ENCODE peak calls at places on chromosomes 3 and 15, in eight cellular contexts. One of them, this sample, is unnamed. For H3K4me1, the result is how much of the 10 kb centered on the place peaks cover.

GRCh38 chr3:44114142-44114541 is 127.5 kb upstream of the TOPAZ1 start:
- DNase-seq in Peyer's patch: peak
- DNase-seq in cardiac muscle cell: peak
- DNase-seq in uterus: no peak
- DNase-seq in astrocyte: no peak
- DNase-seq in heart left ventricle: peak
- DNase-seq in PC-3: peak
- DNase-seq in transverse colon: peak
- DNase-seq in this sample: no peak

GRCh38 chr3:178063475-178063874 is 472.8 kb upstream of the KCNMB2 start:
- DNase-seq in Peyer's patch: no peak
- DNase-seq in cardiac muscle cell: peak
- DNase-seq in uterus: no peak
- DNase-seq in astrocyte: no peak
- DNase-seq in heart left ventricle: no peak
- DNase-seq in PC-3: peak
- DNase-seq in transverse colon: no peak
- DNase-seq in this sample: no peak

GRCh38 chr3:152556731-152557254 is 278.1 kb upstream of the P2RY1 start:
- DNase-seq in Peyer's patch: no peak
- DNase-seq in cardiac muscle cell: peak
- DNase-seq in uterus: no peak
- DNase-seq in astrocyte: peak
- DNase-seq in heart left ventricle: peak
- DNase-seq in PC-3: peak
- DNase-seq in transverse colon: no peak
- DNase-seq in this sample: no peak

GRCh38 chr15:31477851-31478250 is 151.2 kb downstream of the KLF13 start:
- DNase-seq in Peyer's patch: peak
- DNase-seq in cardiac muscle cell: no peak
- DNase-seq in uterus: no peak
- DNase-seq in astrocyte: no peak
- DNase-seq in heart left ventricle: no peak
- DNase-seq in PC-3: no peak
- DNase-seq in transverse colon: peak
- DNase-seq in this sample: no peak

GRCh38 chr15:28981351-28981720 is 95.6 kb downstream of the APBA2 start:
- DNase-seq in Peyer's patch: no peak
- DNase-seq in cardiac muscle cell: no peak
- DNase-seq in uterus: no peak
- DNase-seq in astrocyte: peak
- DNase-seq in heart left ventricle: no peak
- DNase-seq in PC-3: no peak
- DNase-seq in transverse colon: no peak
- DNase-seq in this sample: no peak

GRCh38 chr3:129827765-129828164 is 65.7 kb downstream of the TMCC1 start:
- DNase-seq in Peyer's patch: peak
- DNase-seq in cardiac muscle cell: no peak
- DNase-seq in uterus: no peak
- DNase-seq in astrocyte: no peak
- DNase-seq in heart left ventricle: no peak
- DNase-seq in PC-3: no peak
- DNase-seq in transverse colon: peak
- DNase-seq in this sample: no peak

GRCh38 chr3:129967761-129968160 is 6.8 kb upstream of the TRH start:
- DNase-seq in Peyer's patch: no peak
- DNase-seq in cardiac muscle cell: no peak
- DNase-seq in uterus: no peak
- DNase-seq in astrocyte: no peak
- DNase-seq in heart left ventricle: no peak
- DNase-seq in PC-3: no peak
- DNase-seq in transverse colon: no peak
- DNase-seq in this sample: no peak

GRCh38 chr15:70096215-70096974 is 1.3 kb downstream of the TLE3 start:
- DNase-seq in Peyer's patch: peak
- DNase-seq in cardiac muscle cell: peak
- DNase-seq in uterus: peak
- DNase-seq in astrocyte: no peak
- DNase-seq in heart left ventricle: peak
- DNase-seq in PC-3: peak
- DNase-seq in transverse colon: peak
- DNase-seq in this sample: peak

GRCh38 chr15:90451215-90451850 is 63.3 kb downstream of the IQGAP1 start:
- DNase-seq in Peyer's patch: no peak
- DNase-seq in cardiac muscle cell: no peak
- DNase-seq in uterus: no peak
- DNase-seq in astrocyte: peak
- DNase-seq in heart left ventricle: no peak
- DNase-seq in PC-3: peak
- DNase-seq in transverse colon: no peak
- DNase-seq in this sample: no peak

GRCh38 chr3:185409957-185410356 is 47.0 kb downstream of the MAP3K13 start:
- DNase-seq in Peyer's patch: no peak
- DNase-seq in cardiac muscle cell: no peak
- DNase-seq in uterus: no peak
- DNase-seq in astrocyte: no peak
- DNase-seq in heart left ventricle: no peak
- DNase-seq in PC-3: no peak
- DNase-seq in transverse colon: no peak
- DNase-seq in this sample: no peak

GRCh38 chr3:99969133-99969532 is 145.2 kb downstream of the FILIP1L start:
- DNase-seq in Peyer's patch: no peak
- DNase-seq in cardiac muscle cell: peak
- DNase-seq in uterus: no peak
- DNase-seq in astrocyte: no peak
- DNase-seq in heart left ventricle: no peak
- DNase-seq in PC-3: no peak
- DNase-seq in transverse colon: no peak
- DNase-seq in this sample: no peak

GRCh38 chr3:194880940-194881925 is 195.6 kb downstream of the FAM43A start:
- DNase-seq in Peyer's patch: no peak
- DNase-seq in cardiac muscle cell: no peak
- DNase-seq in uterus: no peak
- DNase-seq in astrocyte: no peak
- DNase-seq in heart left ventricle: no peak
- DNase-seq in PC-3: no peak
- DNase-seq in transverse colon: peak
- DNase-seq in this sample: no peak

GRCh38 chr3:37676885-37677284 is 184.8 kb upstream of the CTDSPL start:
- DNase-seq in Peyer's patch: no peak
- DNase-seq in cardiac muscle cell: no peak
- DNase-seq in uterus: no peak
- DNase-seq in astrocyte: no peak
- DNase-seq in heart left ventricle: no peak
- DNase-seq in PC-3: no peak
- DNase-seq in transverse colon: no peak
- DNase-seq in this sample: no peak

GRCh38 chr3:198081421-198081844 is 121.4 kb downstream of the LMLN start:
- DNase-seq in Peyer's patch: no peak
- DNase-seq in cardiac muscle cell: no peak
- DNase-seq in uterus: no peak
- DNase-seq in astrocyte: no peak
- DNase-seq in heart left ventricle: no peak
- DNase-seq in PC-3: no peak
- DNase-seq in transverse colon: no peak
- DNase-seq in this sample: no peak

GRCh38 chr3:171801738-171802600 is 8.3 kb downstream of the PLD1 start:
- DNase-seq in Peyer's patch: no peak
- DNase-seq in cardiac muscle cell: peak
- DNase-seq in uterus: no peak
- DNase-seq in astrocyte: peak
- DNase-seq in heart left ventricle: no peak
- DNase-seq in PC-3: peak
- DNase-seq in transverse colon: no peak
- DNase-seq in this sample: no peak

DNA sequence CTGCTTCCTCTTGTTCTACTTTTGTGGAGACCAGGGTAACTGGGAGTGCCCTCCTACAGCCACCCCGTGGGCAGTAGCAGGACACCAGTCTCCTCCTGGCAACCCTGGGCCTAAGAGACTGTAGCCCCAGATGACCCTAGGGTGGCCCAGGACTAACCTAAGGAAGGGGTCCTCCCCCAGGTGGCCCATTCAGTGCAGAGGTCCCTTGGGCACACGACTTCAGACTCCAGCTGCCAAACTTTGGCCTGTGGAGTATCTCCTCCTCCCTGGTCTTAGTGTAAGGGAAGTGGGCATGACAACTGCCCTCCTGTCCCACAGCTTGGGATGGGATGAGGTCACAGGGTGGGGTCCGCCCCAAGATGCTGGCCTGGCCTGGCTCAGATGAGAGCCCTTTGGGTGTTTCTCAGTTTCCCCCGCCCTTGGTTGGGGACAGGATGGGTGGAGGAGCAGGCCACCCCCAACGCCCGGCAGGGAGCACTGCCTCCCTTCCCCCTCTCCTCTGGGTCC is 4.8 kb downstream of the CSK start:
- DNase-seq in Peyer's patch: peak
- DNase-seq in cardiac muscle cell: no peak
- DNase-seq in uterus: no peak
- DNase-seq in astrocyte: no peak
- DNase-seq in heart left ventricle: peak
- DNase-seq in PC-3: no peak
- DNase-seq in transverse colon: no peak
- DNase-seq in this sample: no peak
- H3K4me1 ChIP-seq in Peyer's patch: half or more
- H3K4me1 ChIP-seq in cardiac muscle cell: under half
- H3K4me1 ChIP-seq in uterus: under half
- H3K4me1 ChIP-seq in astrocyte: half or more
- H3K4me1 ChIP-seq in heart left ventricle: half or more
- H3K4me1 ChIP-seq in PC-3: under half
- H3K4me1 ChIP-seq in transverse colon: half or more
- H3K4me1 ChIP-seq in this sample: half or more

GRCh38 chr3:56132762-56133161 is 335.5 kb downstream of the ERC2 start:
- DNase-seq in Peyer's patch: no peak
- DNase-seq in cardiac muscle cell: no peak
- DNase-seq in uterus: no peak
- DNase-seq in astrocyte: no peak
- DNase-seq in heart left ventricle: no peak
- DNase-seq in PC-3: no peak
- DNase-seq in transverse colon: no peak
- DNase-seq in this sample: no peak

GRCh38 chr3:56135941-56136340 is 332.3 kb downstream of the ERC2 start:
- DNase-seq in Peyer's patch: no peak
- DNase-seq in cardiac muscle cell: no peak
- DNase-seq in uterus: no peak
- DNase-seq in astrocyte: peak
- DNase-seq in heart left ventricle: no peak
- DNase-seq in PC-3: no peak
- DNase-seq in transverse colon: no peak
- DNase-seq in this sample: no peak

GRCh38 chr3:56137406-56137805 is 330.9 kb downstream of the ERC2 start:
- DNase-seq in Peyer's patch: no peak
- DNase-seq in cardiac muscle cell: peak
- DNase-seq in uterus: no peak
- DNase-seq in astrocyte: peak
- DNase-seq in heart left ventricle: no peak
- DNase-seq in PC-3: no peak
- DNase-seq in transverse colon: no peak
- DNase-seq in this sample: no peak

GRCh38 chr3:56133423-56133822 is 334.8 kb downstream of the ERC2 start:
- DNase-seq in Peyer's patch: no peak
- DNase-seq in cardiac muscle cell: peak
- DNase-seq in uterus: no peak
- DNase-seq in astrocyte: peak
- DNase-seq in heart left ventricle: no peak
- DNase-seq in PC-3: peak
- DNase-seq in transverse colon: no peak
- DNase-seq in this sample: no peak

GRCh38 chr3:56136514-56136913 is 331.8 kb downstream of the ERC2 start:
- DNase-seq in Peyer's patch: no peak
- DNase-seq in cardiac muscle cell: no peak
- DNase-seq in uterus: no peak
- DNase-seq in astrocyte: no peak
- DNase-seq in heart left ventricle: no peak
- DNase-seq in PC-3: no peak
- DNase-seq in transverse colon: no peak
- DNase-seq in this sample: no peak
- TF ChIP-seq CTCF in Peyer's patch: no peak
- TF ChIP-seq CTCF in cardiac muscle cell: no peak
- TF ChIP-seq CTCF in uterus: no peak
- TF ChIP-seq CTCF in astrocyte: no peak
- TF ChIP-seq CTCF in heart left ventricle: no peak
- TF ChIP-seq CTCF in PC-3: no peak
- TF ChIP-seq CTCF in transverse colon: no peak
- TF ChIP-seq CTCF in this sample: no peak

GRCh38 chr15:64157599-64158125 is 5.2 kb downstream of the PPIB start:
- DNase-seq in Peyer's patch: no peak
- DNase-seq in cardiac muscle cell: no peak
- DNase-seq in uterus: no peak
- DNase-seq in astrocyte: no peak
- DNase-seq in heart left ventricle: no peak
- DNase-seq in PC-3: no peak
- DNase-seq in transverse colon: no peak
- DNase-seq in this sample: no peak

GRCh38 chr15:64158363-64159134 is 4.3 kb downstream of the PPIB start:
- DNase-seq in Peyer's patch: no peak
- DNase-seq in cardiac muscle cell: no peak
- DNase-seq in uterus: no peak
- DNase-seq in astrocyte: no peak
- DNase-seq in heart left ventricle: no peak
- DNase-seq in PC-3: no peak
- DNase-seq in transverse colon: no peak
- DNase-seq in this sample: no peak

GRCh38 chr15:64155802-64156651 is 4.5 kb downstream of the SNX22 start:
- DNase-seq in Peyer's patch: no peak
- DNase-seq in cardiac muscle cell: no peak
- DNase-seq in uterus: no peak
- DNase-seq in astrocyte: no peak
- DNase-seq in heart left ventricle: no peak
- DNase-seq in PC-3: no peak
- DNase-seq in transverse colon: no peak
- DNase-seq in this sample: no peak

GRCh38 chr15:64153480-64154367 is 2.2 kb downstream of the SNX22 start:
- DNase-seq in Peyer's patch: peak
- DNase-seq in cardiac muscle cell: peak
- DNase-seq in uterus: peak
- DNase-seq in astrocyte: peak
- DNase-seq in heart left ventricle: peak
- DNase-seq in PC-3: peak
- DNase-seq in transverse colon: peak
- DNase-seq in this sample: peak

GRCh38 chr15:64156652-64157331 is 5.3 kb downstream of the SNX22 start:
- DNase-seq in Peyer's patch: no peak
- DNase-seq in cardiac muscle cell: no peak
- DNase-seq in uterus: no peak
- DNase-seq in astrocyte: no peak
- DNase-seq in heart left ventricle: no peak
- DNase-seq in PC-3: no peak
- DNase-seq in transverse colon: no peak
- DNase-seq in this sample: no peak
- H3K4me1 ChIP-seq in Peyer's patch: under half
- H3K4me1 ChIP-seq in cardiac muscle cell: under half
- H3K4me1 ChIP-seq in uterus: under half
- H3K4me1 ChIP-seq in astrocyte: under half
- H3K4me1 ChIP-seq in heart left ventricle: half or more
- H3K4me1 ChIP-seq in PC-3: under half
- H3K4me1 ChIP-seq in transverse colon: under half
- H3K4me1 ChIP-seq in this sample: under half

GRCh38 chr3:174846055-174846454 is 13.1 kb upstream of the NAALADL2 start:
- DNase-seq in Peyer's patch: no peak
- DNase-seq in cardiac muscle cell: no peak
- DNase-seq in uterus: no peak
- DNase-seq in astrocyte: no peak
- DNase-seq in heart left ventricle: no peak
- DNase-seq in PC-3: no peak
- DNase-seq in transverse colon: no peak
- DNase-seq in this sample: no peak

GRCh38 chr3:174844746-174845145 is 14.4 kb upstream of the NAALADL2 start:
- DNase-seq in Peyer's patch: no peak
- DNase-seq in cardiac muscle cell: no peak
- DNase-seq in uterus: no peak
- DNase-seq in astrocyte: no peak
- DNase-seq in heart left ventricle: no peak
- DNase-seq in PC-3: no peak
- DNase-seq in transverse colon: no peak
- DNase-seq in this sample: no peak
- TF ChIP-seq CTCF in Peyer's patch: no peak
- TF ChIP-seq CTCF in cardiac muscle cell: no peak
- TF ChIP-seq CTCF in uterus: no peak
- TF ChIP-seq CTCF in astrocyte: no peak
- TF ChIP-seq CTCF in heart left ventricle: no peak
- TF ChIP-seq CTCF in PC-3: no peak
- TF ChIP-seq CTCF in transverse colon: no peak
- TF ChIP-seq CTCF in this sample: no peak